ENCODE peak calls at places on chromosomes 1 and 21, in nine cellular contexts. One of them, this sample, is unnamed.

GRCh38 chr1:63033211-63033610 is 249.3 kb downstream of the ATG4C start:
- DNase-seq in Calu3: no peak
- DNase-seq in hippocampal formation: no peak
- DNase-seq in progenitor cell of endocrine pancreas: no peak
- DNase-seq in Right ventricle myocardium superior: no peak
- DNase-seq in left lung: no peak
- DNase-seq in A549: no peak
- DNase-seq in small intestine: no peak
- DNase-seq in fibroblast of mammary gland: no peak
- DNase-seq in this sample: no peak

GRCh38 chr1:11147371-11147770 is 41.8 kb upstream of the ANGPTL7 start:
- DNase-seq in left lung: no peak
- DNase-seq in Calu3: no peak
- DNase-seq in Right ventricle myocardium superior: no peak
- DNase-seq in A549: no peak
- DNase-seq in small intestine: no peak
- DNase-seq in hippocampal formation: no peak
- DNase-seq in progenitor cell of endocrine pancreas: no peak
- DNase-seq in fibroblast of mammary gland: no peak
- DNase-seq in this sample: no peak

GRCh38 chr1:20713440-20713839 is 4.4 kb downstream of the KIF17 start:
- DNase-seq in small intestine: peak; percentile 63
- DNase-seq in Calu3: no peak
- DNase-seq in progenitor cell of endocrine pancreas: no peak
- DNase-seq in hippocampal formation: no peak
- DNase-seq in fibroblast of mammary gland: no peak
- DNase-seq in A549: no peak
- DNase-seq in left lung: no peak
- DNase-seq in Right ventricle myocardium superior: no peak
- DNase-seq in this sample: no peak

GRCh38 chr1:175862418-175862817 is 119.0 kb upstream of the TNR start:
- DNase-seq in fibroblast of mammary gland: no peak
- DNase-seq in progenitor cell of endocrine pancreas: no peak
- DNase-seq in A549: no peak
- DNase-seq in Right ventricle myocardium superior: no peak
- DNase-seq in hippocampal formation: no peak
- DNase-seq in left lung: no peak
- DNase-seq in small intestine: peak; percentile 59
- DNase-seq in Calu3: no peak
- DNase-seq in this sample: no peak

GRCh38 chr21:45857761-45858160 is 123.8 kb upstream of the COL6A1 start:
- DNase-seq in fibroblast of mammary gland: no peak
- DNase-seq in left lung: no peak
- DNase-seq in Calu3: no peak
- DNase-seq in progenitor cell of endocrine pancreas: no peak
- DNase-seq in A549: no peak
- DNase-seq in Right ventricle myocardium superior: no peak
- DNase-seq in small intestine: no peak
- DNase-seq in hippocampal formation: no peak
- DNase-seq in this sample: no peak

GRCh38 chr1:167460836-167461235 is 57.5 kb downstream of the CD247 start:
- DNase-seq in hippocampal formation: peak; percentile 6
- DNase-seq in A549: no peak
- DNase-seq in left lung: no peak
- DNase-seq in fibroblast of mammary gland: no peak
- DNase-seq in Right ventricle myocardium superior: no peak
- DNase-seq in Calu3: no peak
- DNase-seq in small intestine: no peak
- DNase-seq in progenitor cell of endocrine pancreas: no peak
- DNase-seq in this sample: peak; percentile 60

GRCh38 chr1:16968372-16968771 is 12.0 kb downstream of the MFAP2 start:
- DNase-seq in Calu3: no peak
- DNase-seq in fibroblast of mammary gland: no peak
- DNase-seq in A549: no peak
- DNase-seq in small intestine: no peak
- DNase-seq in progenitor cell of endocrine pancreas: no peak
- DNase-seq in left lung: no peak
- DNase-seq in Right ventricle myocardium superior: no peak
- DNase-seq in hippocampal formation: no peak
- DNase-seq in this sample: no peak

GRCh38 chr1:41804176-41804575 is 114.5 kb downstream of the HIVEP3 start:
- DNase-seq in hippocampal formation: no peak
- DNase-seq in Right ventricle myocardium superior: no peak
- DNase-seq in fibroblast of mammary gland: no peak
- DNase-seq in small intestine: no peak
- DNase-seq in progenitor cell of endocrine pancreas: no peak
- DNase-seq in left lung: no peak
- DNase-seq in A549: no peak
- DNase-seq in Calu3: no peak
- DNase-seq in this sample: no peak

GRCh38 chr21:45780647-45781046 is 137.1 kb downstream of the PCBP3 start:
- DNase-seq in A549: no peak
- DNase-seq in left lung: no peak
- DNase-seq in Right ventricle myocardium superior: no peak
- DNase-seq in progenitor cell of endocrine pancreas: no peak
- DNase-seq in small intestine: no peak
- DNase-seq in hippocampal formation: no peak
- DNase-seq in fibroblast of mammary gland: no peak
- DNase-seq in Calu3: no peak
- DNase-seq in this sample: no peak

GRCh38 chr1:161013104-161013590 is 7.8 kb downstream of the F11R start:
- DNase-seq in A549: no peak
- DNase-seq in Calu3: no peak
- DNase-seq in progenitor cell of endocrine pancreas: no peak
- DNase-seq in left lung: peak; percentile 44
- DNase-seq in hippocampal formation: no peak
- DNase-seq in small intestine: no peak
- DNase-seq in Right ventricle myocardium superior: no peak
- DNase-seq in fibroblast of mammary gland: no peak
- DNase-seq in this sample: peak; percentile 37

GRCh38 chr1:234997201-234998173 is 131.2 kb downstream of the TOMM20 start:
- DNase-seq in Calu3: peak; percentile 99
- DNase-seq in fibroblast of mammary gland: peak; percentile 100
- DNase-seq in small intestine: peak; percentile 97
- DNase-seq in hippocampal formation: peak; percentile 79
- DNase-seq in A549: peak; percentile 99
- DNase-seq in progenitor cell of endocrine pancreas: no peak
- DNase-seq in left lung: peak; percentile 91
- DNase-seq in Right ventricle myocardium superior: peak; percentile 98
- DNase-seq in this sample: peak; percentile 93

GRCh38 chr1:153608742-153609584 is 4.0 kb downstream of the S100A16 start:
- DNase-seq in progenitor cell of endocrine pancreas: no peak
- DNase-seq in A549: peak; percentile 88
- DNase-seq in hippocampal formation: peak; percentile 35
- DNase-seq in left lung: peak; percentile 80
- DNase-seq in small intestine: peak; percentile 98
- DNase-seq in Right ventricle myocardium superior: peak; percentile 86
- DNase-seq in Calu3: peak; percentile 91
- DNase-seq in fibroblast of mammary gland: peak; percentile 98
- DNase-seq in this sample: peak; percentile 91

This sample was measured in upper lobe of right lung.